ENCODE peak calls at places on chromosomes 16 and 17, in six cellular contexts. K is SK-N-SH; J is lower leg skin; U is effector memory CD4-positive, alpha-beta T cell; O is thyroid gland; B is CD4-positive, CD25-positive, alpha-beta regulatory T cell. E is an unnamed sample.

GRCh38 chr16:20851601-20852000 is 45.3 kb downstream of the REXO5 start:
- DNase-seq in U (no peak), O (peak; percentile 88), B (no peak), K (no peak), J (peak; percentile 89), E (no peak)

GRCh38 chr16:31451681-31452351 is 7.5 kb upstream of the ARMC5 start:
- DNase-seq in K (peak; percentile 77), U (no peak), B (no peak), J (no peak), O (peak; percentile 74), E (no peak)

GRCh38 chr17:60154616-60155426 is 5.0 kb downstream of the CA4 start:
- DNase-seq in B (no peak), J (no peak), K (peak; percentile 50), U (no peak), O (no peak), E (no peak)

GRCh38 chr16:16136588-16136987 is 86.7 kb downstream of the ABCC6 start:
- DNase-seq in J (no peak), K (no peak), U (no peak), O (no peak), B (no peak), E (no peak)

GRCh38 chr17:49716952-49717351 is 9.2 kb upstream of the SLC35B1 start:
- DNase-seq in K (no peak), J (no peak), U (no peak), O (no peak), B (no peak), E (no peak)

GRCh38 chr16:1454561-1454960 is 10.2 kb upstream of the CCDC154 start:
- DNase-seq in O (no peak), K (no peak), U (no peak), B (no peak), J (no peak), E (no peak)

GRCh38 chr16:82895843-82896242 is 269.1 kb downstream of the CDH13 start:
- DNase-seq in K (no peak), U (no peak), J (no peak), O (no peak), B (no peak), E (no peak)

GRCh38 chr16:50368410-50369132 is at the start of gene BRD7:
- DNase-seq in B (peak; percentile 68), O (peak; percentile 59), U (peak; percentile 59), K (peak; percentile 97), J (no peak), E (peak; percentile 30)

GRCh38 chr16:14181371-14182050 is 110.4 kb downstream of the MRTFB start:
- DNase-seq in U (no peak), B (no peak), O (no peak), J (no peak), K (no peak), E (no peak)

DNA sequence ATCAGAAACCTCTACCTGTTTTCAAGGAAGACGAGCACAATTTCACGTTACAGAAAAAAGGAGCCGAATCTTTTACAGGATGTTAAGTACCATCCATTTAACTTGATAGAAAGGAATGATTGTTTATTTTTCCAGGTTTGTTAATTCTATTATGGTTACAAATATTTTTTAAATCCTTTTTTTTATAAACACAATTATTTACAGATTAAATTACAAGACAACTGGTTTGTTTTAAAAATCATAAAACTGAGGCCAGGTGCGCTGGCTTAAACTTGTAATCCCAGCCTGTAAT is 18.2 kb downstream of the ZNF213 start:
- DNase-seq in U (no peak), J (no peak), K (no peak), O (no peak), B (no peak), E (no peak)
- H3K4me3 ChIP-seq in U (no peak overlapping the region), J (no peak overlapping the region), K (no peak overlapping the region), O (no peak overlapping the region), B (no peak overlapping the region), E (no peak overlapping the region)

GRCh38 chr16:2664522-2665096 is 17.7 kb upstream of the KCTD5 start:
- DNase-seq in U (no peak), J (no peak), B (no peak), K (no peak), O (no peak), E (no peak)
- H3K4me3 ChIP-seq in U (no peak overlapping the region), J (no peak overlapping the region), B (no peak overlapping the region), K (no peak overlapping the region), O (no peak overlapping the region), E (no peak overlapping the region)

GRCh38 chr17:39813631-39814030 is 50.5 kb downstream of the IKZF3 start:
- DNase-seq in J (no peak), B (peak; percentile 82), K (no peak), O (no peak), U (peak; percentile 52), E (peak; percentile 99)

GRCh38 chr17:39809221-39809620 is 54.9 kb downstream of the IKZF3 start:
- DNase-seq in O (no peak), U (no peak), J (no peak), K (no peak), B (no peak), E (no peak)

GRCh38 chr17:39810939-39811728 is 53.0 kb downstream of the IKZF3 start:
- DNase-seq in J (no peak), B (no peak), O (no peak), U (no peak), K (no peak), E (no peak)

GRCh38 chr17:39814497-39814896 is 49.6 kb downstream of the IKZF3 start:
- DNase-seq in K (no peak), J (no peak), B (no peak), U (no peak), O (no peak), E (no peak)

GRCh38 chr17:39812466-39812865 is 51.6 kb downstream of the IKZF3 start:
- DNase-seq in J (no peak), O (peak; percentile 77), U (no peak), K (no peak), B (no peak), E (no peak)
- H3K4me3 ChIP-seq in J (no peak overlapping the region), O (no peak overlapping the region), U (no peak overlapping the region), K (no peak overlapping the region), B (no peak overlapping the region), E (no peak overlapping the region)

GRCh38 chr17:19410875-19411291 is at the start of gene RNF112:
- DNase-seq in O (no peak), U (no peak), B (no peak), K (peak; percentile 92), J (no peak), E (no peak)
- H3K4me3 ChIP-seq in O (no peak within 1 kb of the TSS), U (no peak within 1 kb of the TSS), B (no peak within 1 kb of the TSS), K (peak within 1 kb of the TSS; percentile 50), J (no peak within 1 kb of the TSS), E (no peak within 1 kb of the TSS)

GRCh38 chr17:39627170-39627716 is 491 bp downstream of the PPP1R1B start:
- DNase-seq in K (peak; percentile 62), O (no peak), B (no peak), J (no peak), U (no peak), E (no peak)
- H3K4me3 ChIP-seq in K (peak overlapping the region; percentile 36), O (no peak overlapping the region), B (no peak overlapping the region), J (no peak overlapping the region), U (peak overlapping the region; percentile 23), E (no peak overlapping the region)

GRCh38 chr17:62780273-62780672 is 27.8 kb downstream of the MARCHF10 start:
- DNase-seq in J (peak; percentile 53), B (no peak), O (peak; percentile 86), K (no peak), U (no peak), E (no peak)

GRCh38 chr17:62781356-62781755 is 26.8 kb downstream of the MARCHF10 start:
- DNase-seq in U (no peak), O (no peak), J (no peak), K (no peak), B (no peak), E (no peak)

GRCh38 chr17:62780951-62781350 is 27.2 kb downstream of the MARCHF10 start:
- DNase-seq in K (no peak), B (no peak), U (no peak), J (no peak), O (no peak), E (no peak)

GRCh38 chr17:62781826-62782225 is 26.3 kb downstream of the MARCHF10 start:
- DNase-seq in K (no peak), U (no peak), O (no peak), B (no peak), J (no peak), E (no peak)

DNA sequence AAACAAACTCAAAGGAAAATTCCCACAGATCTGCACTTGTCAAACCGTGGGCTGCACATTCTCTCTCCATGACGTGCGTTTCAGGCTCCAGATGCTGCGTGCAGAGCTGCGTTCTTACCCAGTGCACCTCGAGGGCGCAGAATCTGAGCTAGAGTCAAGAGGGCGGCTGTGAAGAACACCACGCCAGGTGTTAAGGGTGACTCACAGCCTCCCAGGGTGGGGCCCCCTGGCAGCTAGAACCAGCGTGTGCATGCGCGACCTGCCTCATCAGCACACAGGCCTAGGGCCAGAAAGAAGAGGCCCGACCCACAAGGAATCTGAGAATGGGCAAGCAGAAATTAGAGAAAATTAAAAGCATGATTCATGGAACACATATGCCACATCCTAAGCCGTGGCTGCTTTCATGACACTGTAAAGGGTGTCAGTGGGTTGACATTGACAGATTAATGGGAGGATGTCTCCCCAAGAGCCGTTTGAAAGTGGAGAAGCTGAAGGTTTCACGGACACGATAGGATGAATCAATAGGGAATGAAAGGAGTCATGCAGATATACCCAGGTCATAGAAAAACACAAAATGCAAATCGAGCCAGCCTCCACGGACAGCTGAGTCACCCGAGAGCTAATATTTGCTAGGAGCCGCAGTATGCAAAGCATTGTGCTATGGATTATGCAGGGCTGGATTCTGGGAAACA is 29.0 kb downstream of the MARCHF10 start:
- DNase-seq in B (no peak), U (no peak), O (peak; percentile 75), J (peak; percentile 70), K (peak; percentile 45), E (no peak)
- H3K4me3 ChIP-seq in B (no peak overlapping the region), U (no peak overlapping the region), O (no peak overlapping the region), J (no peak overlapping the region), K (no peak overlapping the region), E (no peak overlapping the region)

DNA sequence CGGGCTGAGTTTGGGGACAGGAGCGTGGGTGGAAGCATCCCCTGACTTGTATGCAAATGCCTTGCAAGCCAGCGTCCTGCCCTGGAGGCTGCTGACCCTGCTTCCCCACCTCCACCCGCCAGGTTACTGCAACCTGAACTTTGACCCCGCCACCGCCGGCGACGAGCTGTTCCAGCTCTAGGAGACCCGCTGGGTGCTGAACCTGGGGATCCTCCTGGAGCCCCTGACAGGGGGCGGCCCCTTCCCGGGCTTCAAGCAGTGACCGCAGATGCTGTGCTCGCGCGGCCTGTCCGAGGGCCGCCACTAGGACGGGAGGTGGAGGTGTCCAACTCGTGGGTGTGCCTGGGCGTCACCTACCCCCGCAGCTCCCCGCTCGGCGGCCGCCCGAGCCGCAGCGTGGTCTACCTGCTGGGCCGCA is 10.7 kb upstream of the SLC16A5 start:
- DNase-seq in B (no peak), O (peak; percentile 36), J (no peak), K (no peak), U (no peak), E (no peak)
- H3K4me3 ChIP-seq in B (no peak overlapping the region), O (peak overlapping the region; percentile 4), J (no peak overlapping the region), K (no peak overlapping the region), U (peak overlapping the region; percentile 52), E (no peak overlapping the region)

E was measured in Jurkat, Clone E6-1.